ENCODE peak calls at places on chromosomes 3 and 15, in ten cellular contexts. C, Y, G, M, K, P, D, L, A and V are unnamed samples. For H3K4me1 and H3K9me3, the result is how much of the 10 kb centered on the place peaks cover.

GRCh38 chr3:71461749-71462483 is 121.6 kb downstream of the FOXP1 start:
- DNase-seq in C (peak), Y (no peak), G (no peak), M (no peak), K (no peak), P (no peak), D (no peak), L (no peak), A (no peak), V (no peak)

GRCh38 chr3:195461518-195462307 is 18.9 kb upstream of the ACAP2 start:
- DNase-seq in C (no peak), Y (no peak), G (no peak), M (no peak), K (peak), P (no peak), D (peak), L (no peak), A (no peak), V (no peak)

GRCh38 chr3:184717608-184717995 is 5.7 kb upstream of the MAGEF1 start:
- DNase-seq in C (no peak), Y (no peak), G (no peak), M (no peak), K (no peak), P (no peak), D (no peak), L (peak), A (peak), V (no peak)

GRCh38 chr3:139764936-139765335 is 87.2 kb upstream of the NMNAT3 start:
- DNase-seq in C (peak), Y (no peak), G (no peak), M (no peak), K (no peak), P (no peak), D (no peak), L (no peak), A (no peak), V (no peak)

GRCh38 chr15:88621789-88622604 is 857 bp downstream of the AEN start:
- DNase-seq in C (peak), Y (peak), G (no peak), M (no peak), K (peak), P (peak), D (peak), L (peak), A (peak), V (peak)

GRCh38 chr3:55634345-55634744 is 147.2 kb upstream of the WNT5A start:
- DNase-seq in C (peak), Y (no peak), G (no peak), M (no peak), K (no peak), P (no peak), D (no peak), L (no peak), A (no peak), V (no peak)

GRCh38 chr15:96324192-96324895 is 6.2 kb upstream of the NR2F2 start:
- DNase-seq in C (peak), Y (no peak), G (no peak), M (peak), K (no peak), P (no peak), D (no peak), L (peak), A (peak), V (no peak)

GRCh38 chr15:71709808-71710418 is 100.4 kb upstream of the NR2E3 start:
- DNase-seq in C (no peak), Y (no peak), G (no peak), M (peak), K (no peak), P (no peak), D (no peak), L (no peak), A (no peak), V (no peak)

GRCh38 chr15:72141171-72142084 is 23.2 kb downstream of the SENP8 start:
- DNase-seq in C (no peak), Y (no peak), G (no peak), M (no peak), K (no peak), P (no peak), D (peak), L (no peak), A (no peak), V (no peak)

GRCh38 chr3:51671090-51672082 is at the start of gene TEX264:
- DNase-seq in C (peak), Y (peak), G (peak), M (peak), K (peak), P (peak), D (peak), L (peak), A (peak), V (peak)

GRCh38 chr3:146679995-146680394 is 74.8 kb upstream of the PLSCR5 start:
- DNase-seq in C (no peak), Y (no peak), G (no peak), M (no peak), K (no peak), P (no peak), D (no peak), L (no peak), A (no peak), V (no peak)

GRCh38 chr15:44194397-44195150 is 497 bp downstream of the FRMD5 start:
- DNase-seq in C (peak), Y (peak), G (peak), M (peak), K (no peak), P (peak), D (peak), L (no peak), A (no peak), V (no peak)

GRCh38 chr15:85421116-85421925 is 40.9 kb downstream of the AKAP13 start:
- DNase-seq in C (peak), Y (no peak), G (no peak), M (no peak), K (no peak), P (no peak), D (no peak), L (no peak), A (no peak), V (no peak)

GRCh38 chr3:175426805-175427204 is 567.7 kb downstream of the NAALADL2 start:
- DNase-seq in C (peak), Y (no peak), G (no peak), M (no peak), K (no peak), P (no peak), D (no peak), L (no peak), A (no peak), V (no peak)

DNA sequence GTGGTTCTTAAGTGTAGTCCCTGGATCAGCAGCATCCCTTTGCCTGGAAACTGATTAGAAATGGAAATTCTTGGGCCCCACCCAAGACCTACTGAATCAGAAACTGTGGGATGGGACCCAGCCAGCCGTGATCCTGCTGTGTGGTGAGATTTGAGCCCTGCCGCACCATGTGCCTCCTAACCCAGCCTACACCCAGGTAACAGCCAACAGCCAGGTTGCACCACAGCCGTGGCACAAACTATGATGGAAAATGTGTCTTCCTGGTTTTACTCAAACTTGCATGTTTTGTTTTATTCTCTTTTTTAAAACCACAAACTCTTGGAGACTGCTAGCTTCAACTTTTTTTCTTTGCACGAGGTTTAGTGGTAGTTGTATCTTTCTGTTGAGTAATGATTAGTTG is 2.6 kb downstream of the LIMD1 start:
- DNase-seq in C (peak), Y (no peak), G (peak), M (peak), K (no peak), P (no peak), D (peak), L (no peak), A (peak), V (no peak)
- H3K4me1 ChIP-seq in C (under half), Y (under half), G (half or more), M (under half), K (under half), P (half or more), D (under half), L (under half), A (half or more), V (half or more)

GRCh38 chr15:67946701-67947100 is 106.9 kb upstream of the RNU6-1 start:
- DNase-seq in C (no peak), Y (no peak), G (no peak), M (no peak), K (no peak), P (no peak), D (no peak), L (no peak), A (no peak), V (no peak)

GRCh38 chr15:67947254-67948039 is 106.7 kb upstream of the PIAS1 start:
- DNase-seq in C (no peak), Y (no peak), G (no peak), M (no peak), K (no peak), P (no peak), D (no peak), L (no peak), A (no peak), V (no peak)

GRCh38 chr15:67943961-67944674 is 104.3 kb upstream of the RNU6-1 start:
- DNase-seq in C (no peak), Y (no peak), G (peak), M (peak), K (no peak), P (no peak), D (no peak), L (no peak), A (peak), V (no peak)

GRCh38 chr15:67945131-67945530 is 105.3 kb upstream of the RNU6-1 start:
- DNase-seq in C (no peak), Y (no peak), G (no peak), M (no peak), K (no peak), P (no peak), D (no peak), L (no peak), A (no peak), V (no peak)

DNA sequence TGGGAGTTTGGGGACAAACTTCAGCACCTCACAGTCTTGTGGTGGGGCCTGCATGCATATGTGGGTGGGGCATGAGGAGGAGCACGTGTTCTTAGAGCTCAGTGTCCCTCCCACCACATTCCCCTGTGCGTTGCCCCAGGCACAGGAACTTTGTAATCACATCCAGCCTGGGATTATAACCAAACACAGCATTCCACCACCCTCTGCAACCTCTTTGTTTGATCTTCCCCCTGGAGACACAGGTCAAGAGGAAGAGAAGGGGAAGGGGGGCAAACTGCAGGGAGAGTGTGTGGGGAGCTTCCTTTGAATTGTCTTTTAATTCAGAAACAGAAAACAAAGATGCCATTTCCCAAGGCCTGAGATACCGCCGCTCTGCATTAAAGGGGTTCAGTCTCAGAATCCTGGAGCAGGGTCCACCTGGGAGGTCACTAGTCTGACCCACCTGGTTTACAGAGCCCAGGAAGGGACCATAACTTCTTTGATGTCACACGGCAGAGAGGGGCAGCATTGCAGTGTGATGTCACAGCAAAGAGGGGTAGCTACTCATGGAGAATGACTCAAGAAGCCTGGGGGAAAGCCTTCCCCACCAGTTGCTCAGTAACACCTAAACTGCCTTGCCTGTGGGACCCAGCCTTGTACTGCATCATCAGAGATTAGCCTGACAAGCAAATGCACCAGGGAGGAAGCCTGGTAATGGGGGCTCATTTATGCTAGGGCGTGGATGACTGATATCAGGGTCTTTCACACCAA is 106.3 kb upstream of the RNU6-1 start:
- DNase-seq in C (peak), Y (peak), G (no peak), M (no peak), K (peak), P (peak), D (no peak), L (peak), A (no peak), V (no peak)
- H3K27ac ChIP-seq in C (no peak), Y (peak), G (no peak), M (peak), K (peak), P (no peak), D (no peak), L (peak), A (peak), V (no peak)

DNA sequence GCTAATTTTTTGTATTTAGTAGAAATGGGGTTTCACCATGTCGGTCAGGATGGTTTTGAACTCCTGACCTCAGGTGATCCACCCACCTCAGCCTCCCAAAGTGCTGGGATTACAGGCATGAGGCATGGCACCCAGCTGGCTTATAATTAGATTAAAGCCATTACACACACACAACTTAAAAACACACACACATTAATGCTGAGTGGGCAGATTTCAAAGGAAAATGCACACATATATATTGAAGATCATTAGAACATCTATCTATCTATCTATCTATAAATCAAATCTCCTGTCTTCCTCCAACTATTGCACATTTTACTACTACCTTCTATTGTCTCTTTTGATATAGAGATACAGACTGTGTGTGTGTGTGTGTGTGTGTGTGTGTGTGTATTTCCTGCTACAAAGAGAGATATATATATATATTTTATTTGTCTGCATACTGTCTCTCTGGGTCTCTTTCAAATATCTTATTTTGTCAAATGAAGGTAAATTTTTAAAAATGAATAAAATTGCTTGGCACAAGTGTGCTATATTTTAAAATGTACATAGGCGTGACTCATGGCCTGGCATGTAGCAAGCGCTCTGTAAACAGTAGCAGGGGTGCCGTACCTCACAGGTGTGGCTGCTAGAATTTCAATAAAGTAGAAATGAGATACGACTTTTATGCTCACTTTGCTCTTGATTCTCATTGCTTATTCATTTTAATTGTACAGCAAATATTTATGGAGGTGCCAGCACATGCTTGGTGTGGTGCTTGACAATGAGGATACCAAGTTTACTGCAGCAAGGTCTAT is 655.8 kb downstream of the AGBL1 start:
- DNase-seq in C (no peak), Y (no peak), G (no peak), M (no peak), K (no peak), P (no peak), D (peak), L (no peak), A (no peak), V (no peak)
- H3K9me3 ChIP-seq in C (under half), Y (under half), G (under half), M (under half), K (under half), P (under half), D (under half), L (under half), A (under half), V (under half)

DNA sequence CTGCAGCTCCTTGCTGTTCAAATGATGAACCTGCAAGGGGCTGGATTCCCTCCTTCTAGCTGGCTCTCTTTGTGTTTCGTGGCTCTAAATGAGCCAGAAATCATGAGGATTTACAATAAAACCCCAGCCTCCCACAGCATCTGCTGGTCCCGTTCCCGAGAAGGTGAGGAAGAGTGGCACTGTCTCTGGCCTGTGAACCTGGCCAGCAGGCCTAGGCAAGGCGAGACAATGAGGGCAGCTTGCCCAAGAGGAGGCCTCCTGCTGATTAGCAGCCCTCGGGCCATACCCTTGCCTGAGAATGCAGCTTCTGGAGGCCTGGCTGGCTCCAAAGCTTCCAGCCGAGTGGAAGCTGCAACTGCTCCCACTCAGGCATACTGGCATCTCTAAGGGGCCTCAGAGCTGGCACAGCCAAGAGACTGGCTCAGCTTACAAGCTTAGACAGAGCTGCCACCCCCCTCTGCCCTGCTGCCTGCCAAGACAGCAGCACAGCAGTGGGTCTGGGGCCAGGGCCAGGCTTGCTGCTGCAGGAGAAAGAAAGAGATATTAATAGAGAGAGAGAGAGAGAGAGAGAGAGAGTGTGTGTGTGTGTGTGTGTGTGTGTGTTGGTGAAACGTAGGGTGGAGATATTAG is 76.5 kb downstream of the HMG20A start:
- DNase-seq in C (no peak), Y (no peak), G (peak), M (peak), K (peak), P (no peak), D (no peak), L (no peak), A (peak), V (no peak)
- H3K4me1 ChIP-seq in C (under half), Y (under half), G (under half), M (under half), K (under half), P (under half), D (under half), L (under half), A (under half), V (under half)

GRCh38 chr3:111871809-111872623 is 13.0 kb downstream of the PHLDB2 start:
- DNase-seq in C (no peak), Y (no peak), G (no peak), M (no peak), K (no peak), P (no peak), D (no peak), L (peak), A (no peak), V (no peak)
- H3K27ac ChIP-seq in C (no peak), Y (no peak), G (no peak), M (no peak), K (peak), P (no peak), D (no peak), L (no peak), A (peak), V (no peak)

DNA sequence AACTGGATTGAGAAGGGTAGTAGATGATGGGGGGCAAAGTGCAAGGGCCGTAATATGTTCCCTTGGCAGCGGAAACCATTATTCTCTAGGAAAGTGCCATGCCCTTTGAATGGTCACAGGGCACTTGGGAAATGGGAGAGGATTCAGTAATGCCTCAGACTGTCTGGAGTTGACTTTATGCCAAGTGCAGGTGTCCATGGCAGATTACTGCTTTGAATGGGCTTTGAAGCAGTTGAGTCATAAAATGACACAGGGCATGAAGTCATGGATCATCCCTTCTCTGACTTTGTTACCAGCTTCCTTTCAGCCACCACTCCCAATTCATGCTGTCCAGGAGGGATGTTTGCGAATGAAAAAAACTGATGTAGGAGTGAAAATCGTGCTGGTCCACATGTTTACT is 20.1 kb downstream of the AADACL2 start:
- DNase-seq in C (no peak), Y (no peak), G (no peak), M (no peak), K (no peak), P (no peak), D (peak), L (no peak), A (no peak), V (no peak)
- H3K9me3 ChIP-seq in C (under half), Y (under half), G (under half), M (under half), K (under half), P (under half), D (under half), L (under half), A (under half), V (under half)

DNA sequence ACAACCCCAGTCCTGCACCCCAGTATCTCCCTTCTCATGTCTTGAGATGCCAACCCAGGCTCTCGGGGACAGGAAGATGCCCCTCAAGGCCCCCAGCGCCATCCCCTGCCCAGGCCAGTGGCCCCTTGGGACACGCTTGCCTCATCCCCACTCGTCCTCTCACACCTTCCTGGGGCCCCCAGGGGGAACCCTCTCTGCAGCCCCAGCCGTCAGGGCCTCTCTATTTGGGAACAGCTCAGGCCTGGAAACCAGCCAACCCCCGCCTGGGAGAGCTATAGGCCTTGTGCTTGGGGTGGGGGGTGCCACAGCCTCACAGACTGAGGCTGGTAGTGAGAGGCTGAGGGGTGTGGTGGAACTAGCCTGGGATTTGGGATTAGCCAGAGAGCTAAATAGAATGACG is 7.8 kb downstream of the LINGO1 start:
- DNase-seq in C (no peak), Y (no peak), G (no peak), M (no peak), K (no peak), P (no peak), D (no peak), L (no peak), A (no peak), V (no peak)
- H3K4me1 ChIP-seq in C (under half), Y (under half), G (under half), M (under half), K (under half), P (under half), D (under half), L (half or more), A (under half), V (under half)

GRCh38 chr3:115098354-115099073 is 48.6 kb downstream of the ZBTB20 start:
- DNase-seq in C (no peak), Y (no peak), G (no peak), M (no peak), K (no peak), P (no peak), D (no peak), L (no peak), A (no peak), V (no peak)
- H3K27ac ChIP-seq in C (no peak), Y (no peak), G (peak), M (no peak), K (no peak), P (no peak), D (no peak), L (no peak), A (no peak), V (no peak)

GRCh38 chr15:25094519-25094918 is 139.7 kb downstream of the SNRPN start:
- DNase-seq in C (no peak), Y (no peak), G (no peak), M (no peak), K (peak), P (no peak), D (no peak), L (no peak), A (no peak), V (no peak)
- H3K9me3 ChIP-seq in C (under half), Y (under half), G (half or more), M (under half), K (under half), P (under half), D (under half), L (under half), A (under half), V (under half)

GRCh38 chr3:159821148-159821547 is 167.5 kb upstream of the IL12A start:
- DNase-seq in C (no peak), Y (no peak), G (no peak), M (no peak), K (no peak), P (no peak), D (no peak), L (no peak), A (no peak), V (no peak)
- H3K4me1 ChIP-seq in C (under half), Y (under half), G (under half), M (under half), K (under half), P (under half), D (under half), L (under half), A (under half), V (under half)